ENCODE peak calls at places on chromosomes 6 and 20, in five cellular contexts. One of them, this sample, is unnamed.

GRCh38 chr6:28281288-28282064 is at the start of gene PGBD1:
- DNase-seq in kidney: peak; percentile 89
- DNase-seq in spleen: peak; percentile 91
- DNase-seq in fibroblast of lung: peak; percentile 79
- DNase-seq in GM23338: peak; percentile 93
- DNase-seq in this sample: peak; percentile 82

GRCh38 chr6:13427838-13428527 is 59.4 kb downstream of the GFOD1 start:
- DNase-seq in kidney: no peak
- DNase-seq in spleen: peak; percentile 91
- DNase-seq in fibroblast of lung: no peak
- DNase-seq in GM23338: peak; percentile 72
- DNase-seq in this sample: no peak

GRCh38 chr6:75579951-75580350 is 21.7 kb upstream of the SENP6 start:
- DNase-seq in kidney: no peak
- DNase-seq in spleen: no peak
- DNase-seq in fibroblast of lung: no peak
- DNase-seq in GM23338: no peak
- DNase-seq in this sample: no peak

GRCh38 chr6:66949191-66949661 is 1242.2 kb upstream of the EYS start:
- DNase-seq in kidney: no peak
- DNase-seq in spleen: peak; percentile 58
- DNase-seq in fibroblast of lung: no peak
- DNase-seq in GM23338: no peak
- DNase-seq in this sample: no peak

GRCh38 chr6:4133941-4134838 is 1.2 kb downstream of the ECI2 start:
- DNase-seq in kidney: no peak
- DNase-seq in spleen: peak; percentile 78
- DNase-seq in fibroblast of lung: peak; percentile 25
- DNase-seq in GM23338: peak; percentile 55
- DNase-seq in this sample: no peak

GRCh38 chr20:21048841-21049273 is 57.3 kb downstream of the LINC00237 start:
- DNase-seq in kidney: no peak
- DNase-seq in spleen: peak; percentile 77
- DNase-seq in fibroblast of lung: no peak
- DNase-seq in GM23338: peak; percentile 88
- DNase-seq in this sample: no peak

GRCh38 chr6:28606424-28607391 is 81.0 kb downstream of the GPX5 start:
- DNase-seq in kidney: no peak
- DNase-seq in spleen: no peak
- DNase-seq in fibroblast of lung: peak; percentile 69
- DNase-seq in GM23338: peak; percentile 93
- DNase-seq in this sample: no peak

GRCh38 chr6:56932891-56933473 is 21.9 kb upstream of the BEND6 start:
- DNase-seq in kidney: no peak
- DNase-seq in spleen: no peak
- DNase-seq in fibroblast of lung: no peak
- DNase-seq in GM23338: no peak
- DNase-seq in this sample: no peak

GRCh38 chr6:56359201-56359899 is 112.0 kb upstream of the COL21A1 start:
- DNase-seq in kidney: no peak
- DNase-seq in spleen: no peak
- DNase-seq in fibroblast of lung: peak; percentile 83
- DNase-seq in GM23338: peak; percentile 84
- DNase-seq in this sample: no peak

GRCh38 chr6:56025785-56026184 is 150.4 kb upstream of the BMP5 start:
- DNase-seq in kidney: no peak
- DNase-seq in spleen: no peak
- DNase-seq in fibroblast of lung: no peak
- DNase-seq in GM23338: no peak
- DNase-seq in this sample: no peak

GRCh38 chr20:46701556-46701955 is 7.9 kb upstream of the SLC2A10 start:
- DNase-seq in kidney: no peak
- DNase-seq in spleen: no peak
- DNase-seq in fibroblast of lung: no peak
- DNase-seq in GM23338: no peak
- DNase-seq in this sample: no peak
- H3K4me1 ChIP-seq in kidney: no peaks in the 10 kb centered on the region
- H3K4me1 ChIP-seq in spleen: no peaks in the 10 kb centered on the region
- H3K4me1 ChIP-seq in fibroblast of lung: no peaks in the 10 kb centered on the region
- H3K4me1 ChIP-seq in GM23338: peaks cover 18% of the 10 kb centered on the region
- H3K4me1 ChIP-seq in this sample: peaks cover 6% of the 10 kb centered on the region

GRCh38 chr6:167679791-167680604 is 146.7 kb upstream of the AFDN start:
- DNase-seq in kidney: no peak
- DNase-seq in spleen: no peak
- DNase-seq in fibroblast of lung: no peak
- DNase-seq in GM23338: no peak
- DNase-seq in this sample: no peak
- H3K4me1 ChIP-seq in kidney: peaks cover 25% of the 10 kb centered on the region
- H3K4me1 ChIP-seq in spleen: peaks cover 27% of the 10 kb centered on the region
- H3K4me1 ChIP-seq in fibroblast of lung: no peaks in the 10 kb centered on the region
- H3K4me1 ChIP-seq in GM23338: peaks cover 25% of the 10 kb centered on the region
- H3K4me1 ChIP-seq in this sample: peaks cover 9% of the 10 kb centered on the region

DNA sequence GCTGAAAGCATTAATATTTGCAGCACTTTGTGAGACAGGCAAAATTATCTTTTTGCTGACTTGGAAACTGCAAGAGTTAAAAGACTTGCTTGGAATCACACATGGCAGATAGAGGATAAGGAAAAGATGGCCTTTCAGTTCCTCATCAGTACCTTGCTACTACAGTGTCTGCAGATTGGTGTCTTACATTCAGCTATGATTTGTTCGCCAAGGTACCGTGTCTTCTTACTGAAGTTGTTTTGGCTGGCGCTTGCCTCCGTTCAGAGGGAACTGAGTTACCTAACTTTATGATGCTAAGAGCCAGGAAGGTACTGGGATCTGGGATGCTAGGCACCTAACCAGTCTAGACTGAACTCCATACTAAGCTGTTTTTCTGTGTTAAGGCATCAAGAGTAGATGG is 2.3 kb downstream of the WTAP start:
- DNase-seq in kidney: no peak
- DNase-seq in spleen: no peak
- DNase-seq in fibroblast of lung: peak; percentile 16
- DNase-seq in GM23338: peak; percentile 30
- DNase-seq in this sample: no peak
- H3K4me1 ChIP-seq in kidney: peaks cover 25% of the 10 kb centered on the region
- H3K4me1 ChIP-seq in spleen: peaks cover 72% of the 10 kb centered on the region
- H3K4me1 ChIP-seq in fibroblast of lung: peaks cover 5% of the 10 kb centered on the region
- H3K4me1 ChIP-seq in GM23338: peaks cover 19% of the 10 kb centered on the region
- H3K4me1 ChIP-seq in this sample: peaks cover 15% of the 10 kb centered on the region

GRCh38 chr20:62917720-62918119 is 8.6 kb downstream of the DIDO1 start:
- DNase-seq in kidney: no peak
- DNase-seq in spleen: no peak
- DNase-seq in fibroblast of lung: no peak
- DNase-seq in GM23338: no peak
- DNase-seq in this sample: no peak

GRCh38 chr20:62916703-62917476 is 9.4 kb downstream of the DIDO1 start:
- DNase-seq in kidney: no peak
- DNase-seq in spleen: no peak
- DNase-seq in fibroblast of lung: no peak
- DNase-seq in GM23338: no peak
- DNase-seq in this sample: peak; percentile 55

GRCh38 chr20:62913043-62913630 is 13.2 kb downstream of the DIDO1 start:
- DNase-seq in kidney: no peak
- DNase-seq in spleen: no peak
- DNase-seq in fibroblast of lung: no peak
- DNase-seq in GM23338: no peak
- DNase-seq in this sample: peak; percentile 61

GRCh38 chr20:62914436-62914835 is 11.9 kb downstream of the DIDO1 start:
- DNase-seq in kidney: no peak
- DNase-seq in spleen: no peak
- DNase-seq in fibroblast of lung: no peak
- DNase-seq in GM23338: no peak
- DNase-seq in this sample: peak; percentile 78

DNA sequence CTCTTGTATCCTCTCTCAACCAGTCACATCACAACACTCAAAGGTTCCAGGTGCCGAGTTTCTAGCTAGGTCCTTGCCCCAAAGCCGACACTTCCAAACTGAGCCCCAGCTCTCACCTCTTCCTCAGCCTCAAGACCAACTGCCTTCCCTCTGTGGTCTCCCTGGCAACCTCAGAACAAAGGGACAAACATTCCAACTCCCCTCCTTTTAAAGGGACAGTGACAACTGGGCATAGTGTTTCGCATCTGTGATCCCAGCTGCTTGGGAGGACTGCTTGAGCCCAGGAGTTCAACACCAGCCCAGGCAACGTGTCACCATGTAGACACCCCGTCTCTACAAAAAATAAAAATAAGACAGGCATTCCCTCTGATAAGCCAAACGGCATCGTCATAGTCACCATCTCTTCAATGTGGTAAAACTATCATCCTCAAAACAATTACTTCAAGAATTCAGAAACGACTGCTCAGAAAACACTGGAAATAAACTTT is 11.3 kb downstream of the DIDO1 start:
- DNase-seq in kidney: no peak
- DNase-seq in spleen: no peak
- DNase-seq in fibroblast of lung: peak; percentile 39
- DNase-seq in GM23338: peak; percentile 89
- DNase-seq in this sample: peak; percentile 49
- H3K4me1 ChIP-seq in kidney: peaks cover 26% of the 10 kb centered on the region
- H3K4me1 ChIP-seq in spleen: peaks cover 78% of the 10 kb centered on the region
- H3K4me1 ChIP-seq in fibroblast of lung: peaks cover 8% of the 10 kb centered on the region
- H3K4me1 ChIP-seq in GM23338: peaks cover 64% of the 10 kb centered on the region
- H3K4me1 ChIP-seq in this sample: peaks cover 25% of the 10 kb centered on the region

DNA sequence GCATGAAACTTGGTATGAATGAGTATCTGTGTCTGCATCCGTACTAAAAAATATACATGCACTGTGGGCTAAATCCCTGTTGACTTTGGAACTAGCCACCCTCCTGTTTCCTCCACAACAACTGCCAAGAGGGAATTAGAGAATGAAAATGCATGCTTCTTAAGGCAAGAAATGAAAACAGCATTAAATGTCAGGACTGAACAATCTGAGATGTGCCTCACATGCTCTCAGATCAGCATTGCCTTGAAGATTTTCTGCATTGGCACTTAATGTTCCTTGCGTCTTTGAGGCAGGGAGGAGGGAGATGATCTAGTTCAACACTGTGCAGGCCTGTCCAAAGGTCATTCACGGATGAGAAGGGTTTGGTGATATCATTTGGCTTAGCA is 47.7 kb upstream of the RIN2 start:
- DNase-seq in kidney: no peak
- DNase-seq in spleen: no peak
- DNase-seq in fibroblast of lung: peak; percentile 61
- DNase-seq in GM23338: no peak
- DNase-seq in this sample: no peak
- H3K4me1 ChIP-seq in kidney: peaks cover 17% of the 10 kb centered on the region
- H3K4me1 ChIP-seq in spleen: no peaks in the 10 kb centered on the region
- H3K4me1 ChIP-seq in fibroblast of lung: no peaks in the 10 kb centered on the region
- H3K4me1 ChIP-seq in GM23338: no peaks in the 10 kb centered on the region
- H3K4me1 ChIP-seq in this sample: no peaks in the 10 kb centered on the region

GRCh38 chr6:161038229-161039003 is 46.8 kb downstream of the MAP3K4 start:
- DNase-seq in kidney: no peak
- DNase-seq in spleen: no peak
- DNase-seq in fibroblast of lung: peak; percentile 92
- DNase-seq in GM23338: no peak
- DNase-seq in this sample: peak; percentile 75

GRCh38 chr6:161050134-161050765 is 58.7 kb downstream of the MAP3K4 start:
- DNase-seq in kidney: no peak
- DNase-seq in spleen: no peak
- DNase-seq in fibroblast of lung: no peak
- DNase-seq in GM23338: no peak
- DNase-seq in this sample: no peak

GRCh38 chr6:161041274-161041673 is 49.7 kb downstream of the MAP3K4 start:
- DNase-seq in kidney: no peak
- DNase-seq in spleen: no peak
- DNase-seq in fibroblast of lung: no peak
- DNase-seq in GM23338: no peak
- DNase-seq in this sample: no peak

GRCh38 chr6:161048636-161049035 is 57.1 kb downstream of the MAP3K4 start:
- DNase-seq in kidney: no peak
- DNase-seq in spleen: no peak
- DNase-seq in fibroblast of lung: peak; percentile 86
- DNase-seq in GM23338: no peak
- DNase-seq in this sample: no peak

DNA sequence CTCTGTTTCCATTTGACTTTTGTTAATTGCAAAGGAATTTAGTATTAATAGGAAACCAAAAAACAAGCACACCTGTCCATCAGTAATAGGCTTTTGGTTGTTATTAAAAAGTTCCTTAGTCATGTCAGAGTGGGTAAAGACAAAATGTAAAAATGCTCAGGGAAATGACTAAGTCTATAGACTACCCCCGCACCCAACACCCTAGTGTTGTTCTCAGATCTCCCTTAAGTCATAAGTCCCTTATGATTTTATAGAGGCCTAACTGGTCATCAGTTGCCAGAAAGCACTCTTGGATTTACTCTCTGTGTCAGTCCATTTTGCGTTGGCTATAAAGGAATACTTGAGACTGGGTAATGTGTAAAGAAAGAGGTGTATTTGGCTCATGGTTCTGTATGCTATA is 52.8 kb downstream of the MAP3K4 start:
- DNase-seq in kidney: no peak
- DNase-seq in spleen: no peak
- DNase-seq in fibroblast of lung: no peak
- DNase-seq in GM23338: no peak
- DNase-seq in this sample: no peak
- H3K4me1 ChIP-seq in kidney: no peaks in the 10 kb centered on the region
- H3K4me1 ChIP-seq in spleen: no peaks in the 10 kb centered on the region
- H3K4me1 ChIP-seq in fibroblast of lung: no peaks in the 10 kb centered on the region
- H3K4me1 ChIP-seq in GM23338: no peaks in the 10 kb centered on the region
- H3K4me1 ChIP-seq in this sample: peaks cover 4% of the 10 kb centered on the region

DNA sequence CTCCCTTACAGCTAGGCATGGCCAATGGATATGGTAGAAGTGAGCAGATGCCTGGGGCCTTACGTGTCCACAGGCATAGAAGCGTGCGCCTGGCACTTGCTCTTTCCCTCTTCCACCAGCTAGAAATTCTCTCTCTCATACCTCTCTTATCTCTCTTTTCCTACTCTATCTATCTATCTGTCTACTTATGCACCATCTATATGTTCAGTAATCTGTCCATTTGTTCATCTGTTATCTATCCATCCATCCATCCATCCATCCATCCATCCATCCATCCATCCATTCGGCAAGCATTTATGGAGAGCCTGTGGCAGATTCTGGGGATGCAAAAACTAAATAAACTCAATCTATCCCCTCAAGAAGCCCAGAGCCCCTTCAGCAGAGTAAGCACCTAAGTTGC is 70.2 kb downstream of the KCNB1 start:
- DNase-seq in kidney: no peak
- DNase-seq in spleen: no peak
- DNase-seq in fibroblast of lung: no peak
- DNase-seq in GM23338: no peak
- DNase-seq in this sample: no peak
- H3K4me1 ChIP-seq in kidney: no peaks in the 10 kb centered on the region
- H3K4me1 ChIP-seq in spleen: no peaks in the 10 kb centered on the region
- H3K4me1 ChIP-seq in fibroblast of lung: no peaks in the 10 kb centered on the region
- H3K4me1 ChIP-seq in GM23338: no peaks in the 10 kb centered on the region
- H3K4me1 ChIP-seq in this sample: no peaks in the 10 kb centered on the region